ENCODE peak calls at places on chromosomes 1 and 21, in nine cellular contexts. X is cardiac fibroblast; T is OCI-LY7; P is stimulated activated naive B cell treated with anti-CD40 and anti-IgM and Interleukin-4, amounts not matched to agents 10 μg/mL and 1 μg/mL and 100 μg/mL, for 72 hours; J is SK-MEL-5; S is lower leg skin; W is HT-29; Z is stimulated activated CD4-positive, alpha-beta T cell treated with anti-CD3 and anti-CD28 coated beads, Interleukin-12 subunit alpha, Interleukin-12 subunit beta, amount 100 ng/mL, for 4 hours; Y is occipital lobe. Q is an unnamed sample.

GRCh38 chr1:218330043-218330623 is 15.0 kb upstream of the TGFB2 start:
- DNase-seq in X (peak), Z (no peak), P (no peak), J (peak), T (peak), S (no peak), W (peak), Y (no peak), Q (peak)

GRCh38 chr1:211200311-211200710 is 58.9 kb upstream of the RCOR3 start:
- DNase-seq in J (no peak), T (no peak), Y (no peak), W (no peak), X (no peak), Z (no peak), P (no peak), S (no peak), Q (no peak)

GRCh38 chr1:73998348-73998959 is 199.5 kb downstream of the LRRIQ3 start:
- DNase-seq in S (no peak), J (peak), X (peak), Y (no peak), T (peak), P (no peak), Z (no peak), W (peak), Q (peak)

GRCh38 chr21:35083246-35083645 is 34.1 kb upstream of the RUNX1 start:
- DNase-seq in W (no peak), J (no peak), T (no peak), P (no peak), Z (no peak), Y (no peak), S (no peak), X (no peak), Q (no peak)

GRCh38 chr1:206575165-206575893 is 36.9 kb downstream of the EIF2D start:
- DNase-seq in J (no peak), X (peak), P (peak), Y (no peak), T (peak), S (peak), Z (no peak), W (no peak), Q (peak)

GRCh38 chr1:209728466-209728865 is 23.8 kb downstream of the HSD11B1 start:
- DNase-seq in J (no peak), X (no peak), Y (peak), W (no peak), Z (no peak), T (no peak), P (no peak), S (no peak), Q (no peak)

GRCh38 chr1:59367269-59368006 is 70.5 kb downstream of the FGGY start:
- DNase-seq in X (peak), Y (no peak), Z (no peak), J (no peak), T (no peak), W (no peak), P (no peak), S (peak), Q (peak)

GRCh38 chr1:51472349-51472748 is 46.7 kb downstream of the EPS15 start:
- DNase-seq in P (no peak), T (no peak), W (no peak), X (peak), S (no peak), J (no peak), Z (no peak), Y (no peak), Q (peak)

GRCh38 chr1:18919174-18919905 is 17.0 kb upstream of the ALDH4A1 start:
- DNase-seq in T (no peak), S (no peak), Z (no peak), P (no peak), X (no peak), Y (no peak), J (no peak), W (no peak), Q (no peak)

GRCh38 chr1:29975036-29975694 is 738.8 kb downstream of the PTPRU start:
- DNase-seq in P (no peak), J (peak), W (peak), X (peak), S (no peak), Y (no peak), T (peak), Z (no peak), Q (peak)

GRCh38 chr1:89594096-89594740 is 38.7 kb upstream of the LRRC8C start:
- DNase-seq in Z (no peak), S (no peak), X (no peak), J (no peak), Y (no peak), P (no peak), T (no peak), W (no peak), Q (peak)

GRCh38 chr21:44549525-44550211 is 1.6 kb downstream of the KRTAP10-2 start:
- DNase-seq in Y (no peak), J (no peak), Z (no peak), S (no peak), X (no peak), T (no peak), W (no peak), P (no peak), Q (no peak)

GRCh38 chr1:2085080-2085479 is 34.9 kb downstream of the PRKCZ start:
- DNase-seq in Z (no peak), X (no peak), Y (no peak), T (no peak), P (no peak), J (no peak), W (no peak), S (no peak), Q (no peak)

GRCh38 chr1:244662604-244663003 is 9.7 kb downstream of the DESI2 start:
- DNase-seq in P (no peak), T (no peak), S (no peak), W (no peak), J (no peak), Y (no peak), X (no peak), Z (no peak), Q (no peak)

GRCh38 chr1:21284206-21285137 is 5.8 kb downstream of the ECE1 start:
- DNase-seq in J (no peak), Z (no peak), X (no peak), T (no peak), Y (peak), W (no peak), S (no peak), P (peak), Q (no peak)

GRCh38 chr1:45010855-45011811 is at the start of gene HECTD3:
- DNase-seq in Y (peak), P (peak), S (peak), W (peak), J (peak), T (peak), X (peak), Z (peak), Q (peak)

GRCh38 chr1:26015358-26015757 is 6.2 kb upstream of the EXTL1 start:
- DNase-seq in T (no peak), P (no peak), Y (no peak), J (peak), Z (no peak), S (peak), X (peak), W (no peak), Q (peak)

GRCh38 chr1:197841828-197842573 is 60.4 kb upstream of the C1orf53 start:
- DNase-seq in W (no peak), T (no peak), P (no peak), S (no peak), Z (no peak), X (no peak), Y (no peak), J (no peak), Q (peak)

GRCh38 chr1:205423248-205423647 is 1.4 kb upstream of the LEMD1 start:
- DNase-seq in T (no peak), Y (no peak), P (no peak), W (no peak), X (no peak), S (no peak), J (no peak), Z (no peak), Q (no peak)

GRCh38 chr1:21734526-21734925 is 48.4 kb downstream of the USP48 start:
- DNase-seq in X (no peak), T (no peak), J (no peak), Z (no peak), W (no peak), Y (no peak), P (no peak), S (no peak), Q (peak)

GRCh38 chr21:43361493-43362296 is 65.2 kb downstream of the SIK1 start:
- DNase-seq in X (no peak), S (peak), W (no peak), Y (no peak), J (no peak), P (no peak), T (peak), Z (peak), Q (peak)

GRCh38 chr1:203930343-203930742 is 68.9 kb downstream of the SNRPE start:
- DNase-seq in S (no peak), W (no peak), Z (no peak), Y (no peak), T (no peak), J (no peak), P (no peak), X (peak), Q (peak)

GRCh38 chr1:27391511-27392095 is 819 bp upstream of the GPR3 start:
- DNase-seq in W (peak), T (no peak), S (no peak), P (no peak), X (peak), Y (peak), J (peak), Z (no peak), Q (peak)

GRCh38 chr1:215539803-215540575 is 27.1 kb upstream of the KCTD3 start:
- DNase-seq in T (no peak), Y (no peak), S (peak), P (no peak), W (peak), Z (no peak), X (peak), J (no peak), Q (peak)

GRCh38 chr21:43734830-43735229 is 15.9 kb downstream of the PDXK start:
- DNase-seq in S (no peak), Z (no peak), X (peak), P (no peak), W (no peak), Y (no peak), J (no peak), T (no peak), Q (peak)

GRCh38 chr1:192766009-192766625 is 42.7 kb upstream of the RGS2 start:
- DNase-seq in P (no peak), S (no peak), J (no peak), X (no peak), Y (no peak), W (peak), Z (no peak), T (no peak), Q (peak)

GRCh38 chr1:177223359-177223758 is 52.6 kb downstream of the BRINP2 start:
- DNase-seq in J (no peak), X (no peak), Z (no peak), Y (no peak), P (no peak), S (no peak), T (no peak), W (no peak), Q (no peak)

GRCh38 chr1:229372251-229372650 is 29.4 kb upstream of the CCSAP start:
- DNase-seq in P (no peak), S (no peak), T (no peak), W (no peak), J (no peak), Y (no peak), X (no peak), Z (no peak), Q (no peak)

GRCh38 chr1:1306070-1306660 is 1.6 kb downstream of the ACAP3 start:
- DNase-seq in S (no peak), T (peak), P (no peak), W (no peak), Y (no peak), X (peak), J (no peak), Z (no peak), Q (peak)

GRCh38 chr1:12338017-12338416 is 108.2 kb downstream of the VPS13D start:
- DNase-seq in W (no peak), Z (no peak), P (no peak), J (no peak), X (no peak), S (no peak), T (no peak), Y (peak), Q (no peak)

GRCh38 chr1:181998858-181999257 is 62.7 kb downstream of the ZNF648 start:
- DNase-seq in S (no peak), W (no peak), T (no peak), J (no peak), Y (no peak), Z (no peak), P (no peak), X (no peak), Q (no peak)

Q was measured in IMR-90.